ENCODE peak calls at places on chromosomes 16 and 17, in seven cellular contexts. One of them, this sample, is unnamed. For H3K36me3, the result is how much of the 10 kb centered on the place peaks cover.

GRCh38 chr17:7074931-7075330 is 5.1 kb downstream of the CLEC10A start:
- DNase-seq in transverse colon: no peak
- DNase-seq in right lobe of liver: no peak
- DNase-seq in tibial nerve: no peak
- DNase-seq in pancreas: no peak
- DNase-seq in IMR-90: no peak
- DNase-seq in left ventricle myocardium inferior: no peak
- DNase-seq in this sample: no peak

GRCh38 chr16:88345943-88346560 is 36.7 kb upstream of the ZNF469 start:
- DNase-seq in transverse colon: no peak
- DNase-seq in right lobe of liver: peak
- DNase-seq in tibial nerve: no peak
- DNase-seq in pancreas: peak
- DNase-seq in IMR-90: no peak
- DNase-seq in left ventricle myocardium inferior: peak
- DNase-seq in this sample: no peak

GRCh38 chr16:56625140-56625942 is at the start of gene MT1E:
- DNase-seq in transverse colon: peak
- DNase-seq in right lobe of liver: peak
- DNase-seq in tibial nerve: peak
- DNase-seq in pancreas: peak
- DNase-seq in IMR-90: peak
- DNase-seq in left ventricle myocardium inferior: peak
- DNase-seq in this sample: no peak

GRCh38 chr16:25155553-25156460 is 44.3 kb downstream of the LCMT1 start:
- DNase-seq in transverse colon: no peak
- DNase-seq in right lobe of liver: no peak
- DNase-seq in tibial nerve: no peak
- DNase-seq in pancreas: no peak
- DNase-seq in IMR-90: peak
- DNase-seq in left ventricle myocardium inferior: no peak
- DNase-seq in this sample: no peak

GRCh38 chr17:8621585-8621984 is 8.9 kb downstream of the MYH10 start:
- DNase-seq in transverse colon: no peak
- DNase-seq in right lobe of liver: no peak
- DNase-seq in tibial nerve: no peak
- DNase-seq in pancreas: no peak
- DNase-seq in IMR-90: peak
- DNase-seq in left ventricle myocardium inferior: no peak
- DNase-seq in this sample: no peak

GRCh38 chr17:4899341-4900230 is at the start of gene C17orf107:
- DNase-seq in transverse colon: peak
- DNase-seq in right lobe of liver: peak
- DNase-seq in tibial nerve: peak
- DNase-seq in pancreas: peak
- DNase-seq in IMR-90: peak
- DNase-seq in left ventricle myocardium inferior: peak
- DNase-seq in this sample: no peak

GRCh38 chr17:61401280-61402072 is 1.8 kb downstream of the TBX2 start:
- DNase-seq in transverse colon: no peak
- DNase-seq in right lobe of liver: no peak
- DNase-seq in tibial nerve: no peak
- DNase-seq in pancreas: peak
- DNase-seq in IMR-90: peak
- DNase-seq in left ventricle myocardium inferior: no peak
- DNase-seq in this sample: no peak

GRCh38 chr17:307741-308507 is 44.7 kb downstream of the RPH3AL start:
- DNase-seq in transverse colon: no peak
- DNase-seq in right lobe of liver: peak
- DNase-seq in tibial nerve: peak
- DNase-seq in pancreas: peak
- DNase-seq in IMR-90: no peak
- DNase-seq in left ventricle myocardium inferior: peak
- DNase-seq in this sample: no peak

GRCh38 chr16:89359296-89360147 is 130.8 kb downstream of the ANKRD11 start:
- DNase-seq in transverse colon: no peak
- DNase-seq in right lobe of liver: peak
- DNase-seq in tibial nerve: no peak
- DNase-seq in pancreas: peak
- DNase-seq in IMR-90: no peak
- DNase-seq in left ventricle myocardium inferior: no peak
- DNase-seq in this sample: no peak

GRCh38 chr16:85386467-85387170 is 226.5 kb upstream of the GSE1 start:
- DNase-seq in transverse colon: no peak
- DNase-seq in right lobe of liver: peak
- DNase-seq in tibial nerve: no peak
- DNase-seq in pancreas: peak
- DNase-seq in IMR-90: no peak
- DNase-seq in left ventricle myocardium inferior: peak
- DNase-seq in this sample: no peak

GRCh38 chr17:62627219-62627903 is at the start of gene MRC2:
- DNase-seq in transverse colon: peak
- DNase-seq in right lobe of liver: no peak
- DNase-seq in tibial nerve: peak
- DNase-seq in pancreas: peak
- DNase-seq in IMR-90: peak
- DNase-seq in left ventricle myocardium inferior: peak
- DNase-seq in this sample: no peak

GRCh38 chr17:61235821-61236197 is 163.8 kb upstream of the TBX2 start:
- DNase-seq in transverse colon: no peak
- DNase-seq in right lobe of liver: no peak
- DNase-seq in tibial nerve: no peak
- DNase-seq in pancreas: no peak
- DNase-seq in IMR-90: peak
- DNase-seq in left ventricle myocardium inferior: no peak
- DNase-seq in this sample: peak

GRCh38 chr16:88353232-88353631 is 29.5 kb upstream of the ZNF469 start:
- DNase-seq in transverse colon: no peak
- DNase-seq in right lobe of liver: peak
- DNase-seq in tibial nerve: no peak
- DNase-seq in pancreas: peak
- DNase-seq in IMR-90: no peak
- DNase-seq in left ventricle myocardium inferior: peak
- DNase-seq in this sample: no peak

GRCh38 chr17:81036128-81036891 is 1.4 kb downstream of the BAIAP2 start:
- DNase-seq in transverse colon: no peak
- DNase-seq in right lobe of liver: peak
- DNase-seq in tibial nerve: no peak
- DNase-seq in pancreas: no peak
- DNase-seq in IMR-90: no peak
- DNase-seq in left ventricle myocardium inferior: no peak
- DNase-seq in this sample: no peak

GRCh38 chr16:9627427-9627826 is 536.0 kb downstream of the HAPSTR1 start:
- DNase-seq in transverse colon: no peak
- DNase-seq in right lobe of liver: no peak
- DNase-seq in tibial nerve: no peak
- DNase-seq in pancreas: no peak
- DNase-seq in IMR-90: no peak
- DNase-seq in left ventricle myocardium inferior: no peak
- DNase-seq in this sample: no peak

GRCh38 chr16:22054847-22055590 is 37.3 kb upstream of the VWA3A start:
- DNase-seq in transverse colon: no peak
- DNase-seq in right lobe of liver: no peak
- DNase-seq in tibial nerve: no peak
- DNase-seq in pancreas: no peak
- DNase-seq in IMR-90: no peak
- DNase-seq in left ventricle myocardium inferior: no peak
- DNase-seq in this sample: no peak

GRCh38 chr17:28216528-28216927 is 102.5 kb upstream of the TMEM97 start:
- DNase-seq in transverse colon: no peak
- DNase-seq in right lobe of liver: no peak
- DNase-seq in tibial nerve: no peak
- DNase-seq in pancreas: no peak
- DNase-seq in IMR-90: peak
- DNase-seq in left ventricle myocardium inferior: no peak
- DNase-seq in this sample: no peak

GRCh38 chr16:85104821-85105391 is 7.4 kb downstream of the CIBAR2 start:
- DNase-seq in transverse colon: peak
- DNase-seq in right lobe of liver: no peak
- DNase-seq in tibial nerve: no peak
- DNase-seq in pancreas: no peak
- DNase-seq in IMR-90: no peak
- DNase-seq in left ventricle myocardium inferior: no peak
- DNase-seq in this sample: no peak

GRCh38 chr16:24921229-24921628 is 75.5 kb downstream of the SLC5A11 start:
- DNase-seq in transverse colon: no peak
- DNase-seq in right lobe of liver: no peak
- DNase-seq in tibial nerve: no peak
- DNase-seq in pancreas: no peak
- DNase-seq in IMR-90: no peak
- DNase-seq in left ventricle myocardium inferior: no peak
- DNase-seq in this sample: no peak

GRCh38 chr17:46943511-46944393 is 20.8 kb downstream of the GOSR2 start:
- DNase-seq in transverse colon: no peak
- DNase-seq in right lobe of liver: no peak
- DNase-seq in tibial nerve: peak
- DNase-seq in pancreas: no peak
- DNase-seq in IMR-90: peak
- DNase-seq in left ventricle myocardium inferior: no peak
- DNase-seq in this sample: no peak

GRCh38 chr17:41483991-41484826 is 3.3 kb upstream of the KRT35 start:
- DNase-seq in transverse colon: no peak
- DNase-seq in right lobe of liver: no peak
- DNase-seq in tibial nerve: no peak
- DNase-seq in pancreas: no peak
- DNase-seq in IMR-90: peak
- DNase-seq in left ventricle myocardium inferior: no peak
- DNase-seq in this sample: no peak

GRCh38 chr16:11384184-11384955 is 39.1 kb downstream of the RMI2 start:
- DNase-seq in transverse colon: no peak
- DNase-seq in right lobe of liver: no peak
- DNase-seq in tibial nerve: no peak
- DNase-seq in pancreas: no peak
- DNase-seq in IMR-90: no peak
- DNase-seq in left ventricle myocardium inferior: no peak
- DNase-seq in this sample: no peak

GRCh38 chr17:79168486-79169055 is 93.9 kb downstream of the ENGASE start:
- DNase-seq in transverse colon: no peak
- DNase-seq in right lobe of liver: no peak
- DNase-seq in tibial nerve: no peak
- DNase-seq in pancreas: no peak
- DNase-seq in IMR-90: no peak
- DNase-seq in left ventricle myocardium inferior: no peak
- DNase-seq in this sample: no peak

GRCh38 chr17:44398692-44399691 is 9.5 kb upstream of the ITGA2B start:
- DNase-seq in transverse colon: no peak
- DNase-seq in right lobe of liver: no peak
- DNase-seq in tibial nerve: no peak
- DNase-seq in pancreas: no peak
- DNase-seq in IMR-90: peak
- DNase-seq in left ventricle myocardium inferior: no peak
- DNase-seq in this sample: no peak
- H3K36me3 ChIP-seq in transverse colon: under half
- H3K36me3 ChIP-seq in right lobe of liver: under half
- H3K36me3 ChIP-seq in tibial nerve: half or more
- H3K36me3 ChIP-seq in pancreas: under half
- H3K36me3 ChIP-seq in IMR-90: half or more
- H3K36me3 ChIP-seq in left ventricle myocardium inferior: half or more
- H3K36me3 ChIP-seq in this sample: under half

GRCh38 chr16:30741461-30741914 is 6.7 kb upstream of the PHKG2 start:
- DNase-seq in transverse colon: peak
- DNase-seq in right lobe of liver: peak
- DNase-seq in tibial nerve: no peak
- DNase-seq in pancreas: peak
- DNase-seq in IMR-90: peak
- DNase-seq in left ventricle myocardium inferior: no peak
- DNase-seq in this sample: peak

GRCh38 chr16:30745082-30745481 is 3.1 kb upstream of the PHKG2 start:
- DNase-seq in transverse colon: no peak
- DNase-seq in right lobe of liver: no peak
- DNase-seq in tibial nerve: no peak
- DNase-seq in pancreas: no peak
- DNase-seq in IMR-90: no peak
- DNase-seq in left ventricle myocardium inferior: no peak
- DNase-seq in this sample: no peak

GRCh38 chr16:30744146-30744545 is 4.1 kb upstream of the PHKG2 start:
- DNase-seq in transverse colon: no peak
- DNase-seq in right lobe of liver: no peak
- DNase-seq in tibial nerve: peak
- DNase-seq in pancreas: no peak
- DNase-seq in IMR-90: no peak
- DNase-seq in left ventricle myocardium inferior: peak
- DNase-seq in this sample: no peak

GRCh38 chr16:30746638-30747160 is 1.5 kb upstream of the PHKG2 start:
- DNase-seq in transverse colon: no peak
- DNase-seq in right lobe of liver: no peak
- DNase-seq in tibial nerve: no peak
- DNase-seq in pancreas: no peak
- DNase-seq in IMR-90: no peak
- DNase-seq in left ventricle myocardium inferior: no peak
- DNase-seq in this sample: no peak

GRCh38 chr16:30743690-30744089 is 4.5 kb upstream of the PHKG2 start:
- DNase-seq in transverse colon: no peak
- DNase-seq in right lobe of liver: no peak
- DNase-seq in tibial nerve: peak
- DNase-seq in pancreas: no peak
- DNase-seq in IMR-90: no peak
- DNase-seq in left ventricle myocardium inferior: peak
- DNase-seq in this sample: no peak
- H3K36me3 ChIP-seq in transverse colon: under half
- H3K36me3 ChIP-seq in right lobe of liver: under half
- H3K36me3 ChIP-seq in tibial nerve: half or more
- H3K36me3 ChIP-seq in pancreas: under half
- H3K36me3 ChIP-seq in IMR-90: under half
- H3K36me3 ChIP-seq in left ventricle myocardium inferior: under half
- H3K36me3 ChIP-seq in this sample: under half

DNA sequence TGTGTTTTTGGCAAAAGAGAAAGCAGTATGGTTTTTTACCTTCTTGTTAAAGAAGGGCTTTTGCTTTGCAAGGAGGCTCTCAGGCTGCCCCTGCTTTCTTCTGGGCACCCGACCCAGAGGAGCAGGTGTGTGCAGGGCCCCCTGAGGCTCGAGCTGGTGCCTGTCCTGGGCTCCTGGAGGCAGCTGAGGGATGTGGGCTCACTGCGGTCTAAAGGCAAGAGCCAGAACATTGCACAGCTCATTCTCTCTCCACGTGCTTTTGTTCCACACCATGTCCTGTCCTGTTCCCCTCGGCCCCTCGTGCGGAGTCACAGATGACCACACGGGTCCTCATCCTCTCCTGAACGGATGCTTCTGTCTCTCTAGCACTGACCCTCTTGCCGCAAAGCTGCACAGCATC is 36.7 kb upstream of the CAPN15 start:
- DNase-seq in transverse colon: no peak
- DNase-seq in right lobe of liver: no peak
- DNase-seq in tibial nerve: no peak
- DNase-seq in pancreas: no peak
- DNase-seq in IMR-90: no peak
- DNase-seq in left ventricle myocardium inferior: no peak
- DNase-seq in this sample: no peak
- H3K36me3 ChIP-seq in transverse colon: under half
- H3K36me3 ChIP-seq in right lobe of liver: under half
- H3K36me3 ChIP-seq in tibial nerve: half or more
- H3K36me3 ChIP-seq in pancreas: under half
- H3K36me3 ChIP-seq in IMR-90: under half
- H3K36me3 ChIP-seq in left ventricle myocardium inferior: under half
- H3K36me3 ChIP-seq in this sample: under half

GRCh38 chr16:53440125-53440524 is 5.9 kb downstream of the RBL2 start:
- DNase-seq in transverse colon: no peak
- DNase-seq in right lobe of liver: no peak
- DNase-seq in tibial nerve: no peak
- DNase-seq in pancreas: no peak
- DNase-seq in IMR-90: no peak
- DNase-seq in left ventricle myocardium inferior: no peak
- DNase-seq in this sample: no peak
- H3K36me3 ChIP-seq in transverse colon: under half
- H3K36me3 ChIP-seq in right lobe of liver: under half
- H3K36me3 ChIP-seq in tibial nerve: under half
- H3K36me3 ChIP-seq in pancreas: under half
- H3K36me3 ChIP-seq in IMR-90: under half
- H3K36me3 ChIP-seq in left ventricle myocardium inferior: under half
- H3K36me3 ChIP-seq in this sample: under half

This sample was measured in Caco-2.